ENCODE peak calls at places on chromosomes 3 and 15, in five cellular contexts. J is GM12878, T is HepG2, P is H1, A is K562. I is an unnamed sample.

GRCh38 chr15:93236924-93237323 is 147.9 kb upstream of the RGMA start:
- DNase-seq in J (no peak), P (no peak), T (no peak), A (no peak), I (no peak)

GRCh38 chr3:906739-907138 is 186.1 kb upstream of the CNTN6 start:
- DNase-seq in P (no peak), A (no peak), J (no peak), T (no peak), I (no peak)

GRCh38 chr15:59186501-59186900 is 20.1 kb upstream of the LDHAL6B start:
- DNase-seq in P (no peak), J (no peak), A (no peak), T (no peak), I (no peak)

GRCh38 chr3:12751548-12751947 is 7.5 kb downstream of the TMEM40 start:
- DNase-seq in T (peak; percentile 10), J (no peak), A (no peak), P (no peak), I (no peak)

GRCh38 chr15:87777054-87777498 is 479.5 kb downstream of the NTRK3 start:
- DNase-seq in A (no peak), J (no peak), T (no peak), P (no peak), I (no peak)

GRCh38 chr3:135447478-135447877 is 518.0 kb upstream of the PPP2R3A start:
- DNase-seq in P (no peak), T (no peak), A (no peak), J (no peak), I (no peak)

GRCh38 chr3:4476507-4476906 is 9.4 kb upstream of the SUMF1 start:
- DNase-seq in J (no peak), T (no peak), P (no peak), A (no peak), I (no peak)

GRCh38 chr3:187679638-187680396 is 9.6 kb upstream of the SST start:
- DNase-seq in P (peak; percentile 63), T (peak; percentile 73), J (no peak), A (peak; percentile 82), I (peak; percentile 92)

GRCh38 chr3:191740712-191741111 is 279.7 kb downstream of the PYDC2 start:
- DNase-seq in J (no peak), P (no peak), A (no peak), T (no peak), I (no peak)

GRCh38 chr3:48403533-48404439 is 26.1 kb downstream of the PLXNB1 start:
- DNase-seq in T (no peak), A (no peak), J (no peak), P (no peak), I (no peak)

GRCh38 chr3:171564723-171565122 is 104.5 kb upstream of the TNIK start:
- DNase-seq in T (no peak), J (no peak), A (no peak), P (no peak), I (no peak)

GRCh38 chr3:30332196-30333021 is 274.0 kb upstream of the TGFBR2 start:
- DNase-seq in A (no peak), P (no peak), T (no peak), J (no peak), I (no peak)

DNA sequence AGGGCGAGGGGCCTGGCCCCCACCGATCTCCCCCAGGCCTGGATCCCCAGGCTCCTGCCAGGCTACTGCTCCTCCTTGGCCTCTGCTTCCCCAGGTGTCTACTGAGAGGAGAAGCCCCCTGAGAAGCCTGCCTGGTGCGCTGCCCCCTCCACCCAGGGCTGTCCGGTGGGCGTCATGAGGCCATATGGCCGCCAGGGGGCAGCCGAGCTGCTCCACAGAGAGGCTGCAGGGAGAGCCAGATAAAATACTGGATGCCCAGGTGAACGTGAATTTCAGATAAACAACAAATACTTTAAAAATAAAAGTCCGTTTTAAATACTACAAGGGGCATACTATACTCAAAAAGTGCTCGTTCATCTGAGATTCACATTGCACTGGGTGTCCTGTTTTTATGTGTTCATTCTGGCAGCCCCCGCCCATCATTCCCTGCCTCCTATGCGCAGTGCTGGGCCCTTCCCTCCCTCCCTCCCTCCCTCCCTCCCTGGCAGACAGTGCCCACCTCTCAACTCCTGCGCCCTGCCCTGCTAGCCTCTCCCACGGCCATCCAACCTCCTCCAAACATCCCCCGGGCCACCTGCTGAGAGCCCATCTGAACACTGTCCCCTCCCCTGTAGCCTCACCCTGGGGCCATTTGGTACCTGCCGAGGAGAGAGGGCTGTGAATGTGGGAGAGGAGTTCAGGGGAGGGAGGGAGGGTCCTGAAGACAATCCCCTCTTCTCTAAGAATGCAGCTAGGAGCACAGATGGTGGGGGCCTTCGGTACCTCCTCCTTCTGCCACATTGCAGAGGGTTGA is 29.5 kb downstream of the PSTPIP1 start:
- DNase-seq in J (no peak), T (peak; percentile 21), A (peak; percentile 85), P (no peak), I (peak; percentile 86)
- TF ChIP-seq MAX in J (no peak), T (no peak), A (no peak), P (no peak), I (no peak)

DNA sequence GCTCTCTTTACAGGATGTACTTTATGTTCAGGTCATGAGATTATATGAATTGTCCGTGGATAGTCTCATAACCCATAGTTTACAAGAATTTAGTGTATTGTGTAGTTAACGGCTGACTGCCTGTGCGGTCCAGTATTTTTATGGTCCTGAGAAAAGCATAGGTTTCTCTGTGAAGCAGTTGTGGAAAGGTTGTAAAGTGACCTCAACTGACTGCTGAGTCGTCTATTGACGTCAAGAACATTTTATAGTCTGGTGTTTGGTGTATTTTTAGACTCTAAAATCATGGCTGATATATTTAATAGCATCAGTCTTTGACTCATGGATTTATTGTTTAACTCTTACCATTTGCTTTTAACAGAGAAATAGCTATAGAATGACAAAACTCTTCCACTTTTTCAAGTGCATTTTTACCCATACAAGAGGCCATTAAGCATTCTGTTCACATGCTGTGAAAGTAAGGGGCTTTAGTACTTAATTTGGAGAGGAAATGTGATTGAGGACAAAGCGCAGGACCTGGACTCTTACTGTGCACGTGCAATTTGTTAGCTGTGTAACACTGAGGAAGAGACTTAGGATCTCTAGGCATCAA is 240.7 kb downstream of the NFKBIZ start:
- DNase-seq in T (no peak), J (no peak), P (no peak), A (no peak), I (no peak)
- TF ChIP-seq ATF2 in T (no peak), J (no peak), P (no peak), A (no peak), I (no peak)

DNA sequence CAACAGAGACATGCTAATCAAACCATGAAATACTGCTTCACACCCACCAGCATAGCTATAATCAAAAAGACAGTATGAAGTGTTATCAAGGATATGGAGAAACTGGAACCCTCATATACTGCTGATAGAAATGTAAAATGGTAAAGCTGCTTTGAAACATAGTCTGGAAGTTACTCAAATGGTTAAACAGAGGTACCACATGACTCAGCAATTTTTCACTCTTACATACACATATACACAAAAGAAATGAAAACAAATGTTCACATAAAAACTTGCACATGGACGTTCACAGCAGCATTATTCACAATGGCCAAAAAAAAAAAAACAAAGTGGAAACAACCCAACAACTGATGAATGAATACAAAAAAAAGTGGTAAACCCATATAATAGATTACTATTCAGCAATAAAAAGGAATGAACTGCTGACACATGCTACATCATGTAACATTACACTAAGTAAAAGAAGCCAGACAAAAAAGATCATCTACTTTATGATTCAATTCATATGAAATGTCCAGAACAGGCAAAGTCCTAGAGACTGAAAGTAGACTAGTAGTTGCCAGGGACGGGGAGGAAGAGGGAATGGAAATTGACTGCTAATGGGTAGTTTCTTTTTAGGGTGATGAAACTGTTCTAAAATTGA is 23.2 kb downstream of the ZNF148 start:
- DNase-seq in T (no peak), J (no peak), A (no peak), P (no peak), I (no peak)
- TF ChIP-seq MAX in T (no peak), J (no peak), A (no peak), P (no peak), I (no peak)

DNA sequence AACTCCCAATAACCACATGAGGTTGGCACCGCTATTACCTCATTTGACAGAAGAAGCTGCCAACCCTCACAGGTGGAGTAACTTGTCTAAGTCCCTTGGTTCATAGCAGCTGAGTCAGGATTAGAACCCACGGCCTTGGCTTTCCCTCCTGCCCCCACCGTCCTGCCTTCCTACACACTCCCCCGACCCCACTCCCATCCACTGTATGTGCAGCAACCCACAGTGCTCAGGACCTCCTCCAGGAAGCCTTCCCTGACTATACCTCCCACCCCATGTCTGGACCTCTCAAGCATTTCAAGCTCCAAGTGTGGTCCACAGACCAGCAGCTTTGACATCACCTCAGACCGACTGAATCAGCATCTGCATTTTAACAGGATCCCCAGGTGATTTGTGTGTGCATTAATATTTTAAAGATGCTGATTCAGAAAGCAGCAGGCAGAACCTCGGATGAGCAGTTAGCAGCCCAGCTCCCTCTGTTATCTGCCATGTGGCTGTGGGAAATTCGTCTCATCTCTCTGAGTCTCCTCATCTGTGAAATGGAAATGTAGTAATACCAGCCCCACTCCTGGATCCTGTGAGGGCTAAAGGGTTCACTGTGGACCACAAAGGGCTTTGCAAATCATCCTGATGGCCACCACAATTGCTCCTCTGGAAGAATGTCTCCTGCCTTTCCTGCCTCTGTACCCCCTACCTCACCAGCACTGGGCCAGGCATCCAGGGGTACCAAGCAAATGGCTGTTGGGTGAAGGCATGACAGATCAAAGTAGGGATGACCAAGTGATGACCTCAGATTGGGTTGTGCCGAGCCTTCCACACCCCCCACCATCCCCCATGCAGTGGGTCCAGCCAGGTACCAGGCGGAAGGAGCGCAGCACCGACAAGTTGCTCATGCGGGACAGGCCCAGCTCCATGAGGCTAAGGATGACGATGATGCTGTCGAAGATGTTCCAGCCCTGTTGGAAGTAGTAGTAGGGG is 62.7 kb downstream of the SCN5A start:
- DNase-seq in T (no peak), J (no peak), A (no peak), P (no peak), I (no peak)
- TF ChIP-seq ATF2 in T (no peak), J (no peak), A (no peak), P (no peak), I (no peak)

GRCh38 chr15:65259367-65259781 is 27.3 kb downstream of the PARP16 start:
- DNase-seq in P (no peak), A (no peak), T (no peak), J (no peak), I (no peak)

GRCh38 chr15:65263313-65263712 is 23.4 kb downstream of the PARP16 start:
- DNase-seq in T (no peak), J (no peak), P (no peak), A (no peak), I (no peak)

GRCh38 chr15:65268411-65268810 is 18.3 kb downstream of the PARP16 start:
- DNase-seq in A (no peak), P (no peak), T (no peak), J (no peak), I (no peak)

GRCh38 chr15:65266469-65266868 is 20.2 kb downstream of the PARP16 start:
- DNase-seq in P (no peak), A (no peak), J (no peak), T (no peak), I (no peak)

DNA sequence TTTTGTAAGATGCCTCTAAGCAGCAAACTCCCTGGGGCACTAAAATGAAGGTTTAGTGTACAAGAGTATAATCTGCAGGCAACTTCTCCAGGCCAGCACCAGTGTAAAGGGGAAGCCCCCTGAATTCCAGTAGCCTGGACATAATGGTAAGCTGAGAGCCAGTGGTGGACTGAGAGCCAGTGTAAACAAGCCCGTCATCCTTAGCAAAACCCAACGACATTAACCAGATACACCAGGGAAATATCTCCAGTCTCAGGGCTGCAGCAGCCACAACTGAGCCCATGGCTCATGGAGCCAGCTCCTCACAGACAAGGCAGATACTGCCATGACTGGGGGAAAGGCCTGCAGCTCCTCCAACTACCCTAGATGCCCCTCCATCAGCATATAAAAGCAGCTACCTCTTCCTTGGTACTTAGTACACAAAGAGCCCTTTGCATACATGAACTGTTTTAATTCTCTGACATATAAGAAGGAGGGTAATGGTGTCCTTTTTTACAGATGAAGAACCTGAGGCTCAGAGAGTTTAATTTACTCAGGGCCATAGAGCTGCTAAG is 21.7 kb downstream of the PARP16 start:
- DNase-seq in J (no peak), P (no peak), A (no peak), T (no peak), I (no peak)
- TF ChIP-seq MAX in J (no peak), P (no peak), A (no peak), T (no peak), I (no peak)